ENCODE peak calls at places on chromosomes 7 and 10, in six cellular contexts. S is GM03348, H is fibroblast of villous mesenchyme, C is H4, L is LoVo, F is sigmoid colon. R is an unnamed sample.

GRCh38 chr10:99906470-99906869 is 103.3 kb downstream of the DNMBP start:
- DNase-seq in S (peak; percentile 83), H (peak; percentile 92), C (peak; percentile 66), L (no peak), F (peak; percentile 78), R (peak; percentile 88)

GRCh38 chr7:33673029-33673700 is 232.2 kb upstream of the BMPER start:
- DNase-seq in S (no peak), H (no peak), C (no peak), L (no peak), F (no peak), R (no peak)

GRCh38 chr7:151117041-151117440 is 30.8 kb downstream of the AGAP3 start:
- DNase-seq in S (no peak), H (no peak), C (no peak), L (no peak), F (no peak), R (no peak)

GRCh38 chr7:7131273-7131672 is 51.1 kb upstream of the C1GALT1 start:
- DNase-seq in S (no peak), H (no peak), C (no peak), L (no peak), F (no peak), R (no peak)

GRCh38 chr10:78515037-78515872 is 481.6 kb downstream of the RPS24 start:
- DNase-seq in S (peak; percentile 60), H (no peak), C (no peak), L (peak; percentile 19), F (no peak), R (no peak)

GRCh38 chr10:17989908-17990767 is 38.4 kb downstream of the SLC39A12 start:
- DNase-seq in S (peak; percentile 80), H (peak; percentile 24), C (no peak), L (peak; percentile 55), F (no peak), R (peak; percentile 43)

GRCh38 chr7:87058739-87059524 is 522 bp downstream of the ELAPOR2 start:
- DNase-seq in S (peak; percentile 21), H (no peak), C (no peak), L (peak; percentile 6), F (peak; percentile 66), R (peak; percentile 1)

GRCh38 chr10:130935051-130935450 is 376.5 kb downstream of the TCERG1L start:
- DNase-seq in S (no peak), H (no peak), C (peak; percentile 69), L (peak; percentile 24), F (no peak), R (peak; percentile 4)

GRCh38 chr7:46786221-46786951 is 795.5 kb downstream of the TNS3 start:
- DNase-seq in S (no peak), H (peak; percentile 12), C (peak; percentile 99), L (no peak), F (no peak), R (no peak)

GRCh38 chr10:103932996-103933395 is 15.0 kb upstream of the STN1 start:
- DNase-seq in S (no peak), H (no peak), C (no peak), L (no peak), F (no peak), R (no peak)

R was measured in A549.